ENCODE peak calls at places on chromosomes 4 and X, in seven cellular contexts. One of them, this sample, is unnamed.

GRCh38 chrX:119726900-119727555 is 31.4 kb upstream of the SOWAHD start:
- DNase-seq in left ventricle myocardium inferior: no peak
- DNase-seq in heart left ventricle: no peak
- DNase-seq in tibial nerve: no peak
- DNase-seq in fibroblast of lung: peak; percentile 16
- DNase-seq in ascending aorta: no peak
- DNase-seq in endothelial cell of umbilical vein: no peak
- DNase-seq in this sample: no peak

GRCh38 chr4:25860586-25861421 is 2.0 kb downstream of the SEL1L3 start:
- DNase-seq in left ventricle myocardium inferior: no peak
- DNase-seq in heart left ventricle: no peak
- DNase-seq in tibial nerve: no peak
- DNase-seq in fibroblast of lung: no peak
- DNase-seq in ascending aorta: no peak
- DNase-seq in endothelial cell of umbilical vein: peak; percentile 55
- DNase-seq in this sample: no peak

GRCh38 chrX:53050841-53051240 is 2.3 kb downstream of the GPR173 start:
- DNase-seq in left ventricle myocardium inferior: no peak
- DNase-seq in heart left ventricle: no peak
- DNase-seq in tibial nerve: no peak
- DNase-seq in fibroblast of lung: peak; percentile 57
- DNase-seq in ascending aorta: no peak
- DNase-seq in endothelial cell of umbilical vein: no peak
- DNase-seq in this sample: no peak

GRCh38 chr4:32624943-32625603 is 1904.9 kb downstream of the PCDH7 start:
- DNase-seq in left ventricle myocardium inferior: no peak
- DNase-seq in heart left ventricle: no peak
- DNase-seq in tibial nerve: no peak
- DNase-seq in fibroblast of lung: no peak
- DNase-seq in ascending aorta: no peak
- DNase-seq in endothelial cell of umbilical vein: no peak
- DNase-seq in this sample: no peak

GRCh38 chr4:176309046-176309445 is 10.7 kb upstream of the SPCS3 start:
- DNase-seq in left ventricle myocardium inferior: no peak
- DNase-seq in heart left ventricle: no peak
- DNase-seq in tibial nerve: no peak
- DNase-seq in fibroblast of lung: no peak
- DNase-seq in ascending aorta: no peak
- DNase-seq in endothelial cell of umbilical vein: no peak
- DNase-seq in this sample: no peak

GRCh38 chr4:109945056-109945455 is 32.4 kb downstream of the EGF start:
- DNase-seq in left ventricle myocardium inferior: no peak
- DNase-seq in heart left ventricle: no peak
- DNase-seq in tibial nerve: no peak
- DNase-seq in fibroblast of lung: no peak
- DNase-seq in ascending aorta: no peak
- DNase-seq in endothelial cell of umbilical vein: no peak
- DNase-seq in this sample: no peak

GRCh38 chrX:31112226-31112999 is 40.6 kb upstream of the FTHL17 start:
- DNase-seq in left ventricle myocardium inferior: no peak
- DNase-seq in heart left ventricle: no peak
- DNase-seq in tibial nerve: no peak
- DNase-seq in fibroblast of lung: no peak
- DNase-seq in ascending aorta: no peak
- DNase-seq in endothelial cell of umbilical vein: no peak
- DNase-seq in this sample: no peak

GRCh38 chr4:180734753-180735432 is 1508.3 kb upstream of the TENM3 start:
- DNase-seq in left ventricle myocardium inferior: no peak
- DNase-seq in heart left ventricle: no peak
- DNase-seq in tibial nerve: no peak
- DNase-seq in fibroblast of lung: no peak
- DNase-seq in ascending aorta: no peak
- DNase-seq in endothelial cell of umbilical vein: no peak
- DNase-seq in this sample: no peak

GRCh38 chrX:154799554-154800348 is 5.5 kb downstream of the MPP1 start:
- DNase-seq in left ventricle myocardium inferior: no peak
- DNase-seq in heart left ventricle: no peak
- DNase-seq in tibial nerve: no peak
- DNase-seq in fibroblast of lung: peak; percentile 28
- DNase-seq in ascending aorta: no peak
- DNase-seq in endothelial cell of umbilical vein: peak; percentile 91
- DNase-seq in this sample: no peak

GRCh38 chr4:79823148-79823763 is 249.8 kb downstream of the ANTXR2 start:
- DNase-seq in left ventricle myocardium inferior: no peak
- DNase-seq in heart left ventricle: no peak
- DNase-seq in tibial nerve: no peak
- DNase-seq in fibroblast of lung: peak; percentile 82
- DNase-seq in ascending aorta: no peak
- DNase-seq in endothelial cell of umbilical vein: no peak
- DNase-seq in this sample: no peak

GRCh38 chr4:166198516-166198915 is 325.5 kb downstream of the TLL1 start:
- DNase-seq in left ventricle myocardium inferior: no peak
- DNase-seq in heart left ventricle: no peak
- DNase-seq in tibial nerve: no peak
- DNase-seq in fibroblast of lung: no peak
- DNase-seq in ascending aorta: no peak
- DNase-seq in endothelial cell of umbilical vein: no peak
- DNase-seq in this sample: no peak

GRCh38 chrX:84715315-84715714 is 213.1 kb upstream of the HDX start:
- DNase-seq in left ventricle myocardium inferior: no peak
- DNase-seq in heart left ventricle: no peak
- DNase-seq in tibial nerve: no peak
- DNase-seq in fibroblast of lung: no peak
- DNase-seq in ascending aorta: no peak
- DNase-seq in endothelial cell of umbilical vein: no peak
- DNase-seq in this sample: no peak

GRCh38 chr4:6819295-6819694 is 36.8 kb downstream of the KIAA0232 start:
- DNase-seq in left ventricle myocardium inferior: no peak
- DNase-seq in heart left ventricle: no peak
- DNase-seq in tibial nerve: no peak
- DNase-seq in fibroblast of lung: peak; percentile 23
- DNase-seq in ascending aorta: no peak
- DNase-seq in endothelial cell of umbilical vein: no peak
- DNase-seq in this sample: no peak

GRCh38 chr4:105707783-105708182 is 706 bp downstream of the INTS12 start:
- DNase-seq in left ventricle myocardium inferior: no peak
- DNase-seq in heart left ventricle: no peak
- DNase-seq in tibial nerve: no peak
- DNase-seq in fibroblast of lung: no peak
- DNase-seq in ascending aorta: no peak
- DNase-seq in endothelial cell of umbilical vein: no peak
- DNase-seq in this sample: no peak

GRCh38 chr4:143986173-143986572 is 33.0 kb downstream of the GYPB start:
- DNase-seq in left ventricle myocardium inferior: no peak
- DNase-seq in heart left ventricle: no peak
- DNase-seq in tibial nerve: no peak
- DNase-seq in fibroblast of lung: no peak
- DNase-seq in ascending aorta: no peak
- DNase-seq in endothelial cell of umbilical vein: no peak
- DNase-seq in this sample: no peak

GRCh38 chrX:42098897-42099296 is 175.5 kb upstream of the CASK start:
- DNase-seq in left ventricle myocardium inferior: peak; percentile 17
- DNase-seq in heart left ventricle: peak; percentile 20
- DNase-seq in tibial nerve: no peak
- DNase-seq in fibroblast of lung: no peak
- DNase-seq in ascending aorta: no peak
- DNase-seq in endothelial cell of umbilical vein: no peak
- DNase-seq in this sample: no peak

GRCh38 chr4:109078724-109079123 is 223.7 kb downstream of the COL25A1 start:
- DNase-seq in left ventricle myocardium inferior: no peak
- DNase-seq in heart left ventricle: no peak
- DNase-seq in tibial nerve: no peak
- DNase-seq in fibroblast of lung: peak; percentile 95
- DNase-seq in ascending aorta: no peak
- DNase-seq in endothelial cell of umbilical vein: peak; percentile 48
- DNase-seq in this sample: no peak

GRCh38 chrX:128818690-128819089 is 704.6 kb downstream of the SMARCA1 start:
- DNase-seq in left ventricle myocardium inferior: no peak
- DNase-seq in heart left ventricle: no peak
- DNase-seq in tibial nerve: no peak
- DNase-seq in fibroblast of lung: no peak
- DNase-seq in ascending aorta: no peak
- DNase-seq in endothelial cell of umbilical vein: no peak
- DNase-seq in this sample: no peak

GRCh38 chrX:128816919-128817318 is 706.4 kb downstream of the SMARCA1 start:
- DNase-seq in left ventricle myocardium inferior: no peak
- DNase-seq in heart left ventricle: no peak
- DNase-seq in tibial nerve: no peak
- DNase-seq in fibroblast of lung: no peak
- DNase-seq in ascending aorta: no peak
- DNase-seq in endothelial cell of umbilical vein: no peak
- DNase-seq in this sample: no peak
- TF ChIP-seq CTCF in left ventricle myocardium inferior: peak; percentile 42
- TF ChIP-seq CTCF in heart left ventricle: no peak
- TF ChIP-seq CTCF in tibial nerve: no peak
- TF ChIP-seq CTCF in fibroblast of lung: no peak
- TF ChIP-seq CTCF in ascending aorta: peak; percentile 6
- TF ChIP-seq CTCF in endothelial cell of umbilical vein: no peak
- TF ChIP-seq CTCF in this sample: no peak

DNA sequence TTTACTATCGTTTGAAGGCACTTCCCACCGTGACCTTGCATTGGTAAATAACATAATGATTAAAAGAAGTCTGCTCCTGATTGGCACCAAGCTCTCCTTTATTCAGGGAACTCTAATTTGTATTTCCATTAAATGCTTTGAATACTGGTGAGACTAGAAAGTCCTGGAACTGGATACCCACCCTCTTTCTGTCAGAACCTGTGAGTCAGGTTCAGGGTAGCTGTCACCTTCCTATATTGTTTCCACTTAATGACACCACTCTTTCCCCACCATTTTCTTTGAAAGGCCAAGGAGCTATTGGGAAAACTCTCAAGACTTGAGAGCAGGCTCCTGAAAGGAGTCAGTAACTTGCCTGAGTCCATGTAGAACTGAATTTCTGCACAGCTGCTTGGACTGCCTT is 55.9 kb upstream of the RASSF6 start:
- DNase-seq in left ventricle myocardium inferior: no peak
- DNase-seq in heart left ventricle: no peak
- DNase-seq in tibial nerve: no peak
- DNase-seq in fibroblast of lung: no peak
- DNase-seq in ascending aorta: no peak
- DNase-seq in endothelial cell of umbilical vein: no peak
- DNase-seq in this sample: no peak
- H3K27ac ChIP-seq in left ventricle myocardium inferior: peak overlapping the region; percentile 27
- H3K27ac ChIP-seq in heart left ventricle: no peak overlapping the region
- H3K27ac ChIP-seq in tibial nerve: no peak overlapping the region
- H3K27ac ChIP-seq in fibroblast of lung: no peak overlapping the region
- H3K27ac ChIP-seq in ascending aorta: no peak overlapping the region
- H3K27ac ChIP-seq in endothelial cell of umbilical vein: no peak overlapping the region
- H3K27ac ChIP-seq in this sample: no peak overlapping the region

DNA sequence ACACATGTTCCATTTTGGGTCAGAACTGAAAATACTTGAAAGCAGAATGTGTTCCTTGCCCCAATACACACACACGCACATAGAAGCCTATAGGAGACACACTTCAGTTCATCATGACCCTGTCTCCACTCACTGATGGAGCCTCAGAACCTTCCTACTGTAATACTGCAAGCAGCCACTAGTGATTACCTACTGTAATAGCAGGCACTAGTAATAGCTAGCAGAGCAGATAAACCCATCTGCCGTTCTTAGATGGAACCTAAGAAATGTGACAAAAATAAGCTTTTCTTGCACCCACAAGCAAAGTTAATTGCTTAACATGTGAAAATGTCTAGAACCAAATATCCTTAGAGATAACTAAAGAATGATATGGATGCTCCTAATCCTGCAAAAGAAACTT is 13.6 kb downstream of the AMTN start:
- DNase-seq in left ventricle myocardium inferior: no peak
- DNase-seq in heart left ventricle: no peak
- DNase-seq in tibial nerve: no peak
- DNase-seq in fibroblast of lung: no peak
- DNase-seq in ascending aorta: no peak
- DNase-seq in endothelial cell of umbilical vein: no peak
- DNase-seq in this sample: no peak
- TF ChIP-seq CTCF in left ventricle myocardium inferior: no peak
- TF ChIP-seq CTCF in heart left ventricle: no peak
- TF ChIP-seq CTCF in tibial nerve: no peak
- TF ChIP-seq CTCF in fibroblast of lung: no peak
- TF ChIP-seq CTCF in ascending aorta: no peak
- TF ChIP-seq CTCF in endothelial cell of umbilical vein: no peak
- TF ChIP-seq CTCF in this sample: no peak

GRCh38 chr4:1654216-1654945 is 29.7 kb downstream of the FAM53A start:
- DNase-seq in left ventricle myocardium inferior: no peak
- DNase-seq in heart left ventricle: no peak
- DNase-seq in tibial nerve: no peak
- DNase-seq in fibroblast of lung: no peak
- DNase-seq in ascending aorta: no peak
- DNase-seq in endothelial cell of umbilical vein: no peak
- DNase-seq in this sample: no peak
- H3K27ac ChIP-seq in left ventricle myocardium inferior: no peak overlapping the region
- H3K27ac ChIP-seq in heart left ventricle: no peak overlapping the region
- H3K27ac ChIP-seq in tibial nerve: no peak overlapping the region
- H3K27ac ChIP-seq in fibroblast of lung: no peak overlapping the region
- H3K27ac ChIP-seq in ascending aorta: no peak overlapping the region
- H3K27ac ChIP-seq in endothelial cell of umbilical vein: no peak overlapping the region
- H3K27ac ChIP-seq in this sample: no peak overlapping the region

This sample was measured in coronary artery.